ENCODE peak calls at places on chromosomes 2 and 18, in six cellular contexts. Z is psoas muscle, A is AG10803, F is Karpas-422, L is foreskin fibroblast, M is T-helper 1 cell. V is an unnamed sample.

GRCh38 chr2:203623104-203623503 is 83.3 kb upstream of the CD28 start:
- DNase-seq in A (peak), M (no peak), L (peak), Z (no peak), F (no peak), V (no peak)

GRCh38 chr2:181239400-181239799 is 217.8 kb upstream of the ITGA4 start:
- DNase-seq in A (no peak), M (no peak), F (peak), L (no peak), Z (no peak), V (no peak)

GRCh38 chr2:170548304-170548703 is 166.8 kb upstream of the SP5 start:
- DNase-seq in Z (no peak), A (no peak), L (no peak), M (no peak), F (no peak), V (no peak)

GRCh38 chr2:159010340-159010739 is 41.9 kb downstream of the TANC1 start:
- DNase-seq in M (no peak), A (peak), L (peak), F (no peak), Z (no peak), V (no peak)

GRCh38 chr2:48253301-48253700 is 276.7 kb upstream of the STON1 start:
- DNase-seq in L (no peak), F (no peak), Z (no peak), A (no peak), M (no peak), V (no peak)

GRCh38 chr18:45730832-45731545 is 7.0 kb downstream of the SLC14A1 start:
- DNase-seq in Z (no peak), M (no peak), A (peak), F (no peak), L (peak), V (no peak)

GRCh38 chr2:142234701-142235100 is 103.9 kb upstream of the LRP1B start:
- DNase-seq in Z (peak), A (no peak), M (no peak), L (no peak), F (no peak), V (no peak)

GRCh38 chr2:24117902-24118301 is 5.2 kb downstream of the PFN4 start:
- DNase-seq in A (no peak), Z (no peak), L (no peak), M (no peak), F (peak), V (no peak)

GRCh38 chr2:39160982-39161381 is 40.1 kb upstream of the SOS1 start:
- DNase-seq in L (no peak), Z (no peak), F (no peak), M (no peak), A (peak), V (no peak)

GRCh38 chr2:148901142-148901541 is 26.1 kb downstream of the KIF5C start:
- DNase-seq in Z (no peak), A (no peak), L (no peak), M (no peak), F (no peak), V (no peak)

GRCh38 chr18:23779696-23780303 is 90.5 kb downstream of the LAMA3 start:
- DNase-seq in A (peak), F (no peak), L (peak), Z (no peak), M (no peak), V (no peak)

GRCh38 chr2:53407363-53408080 is 360.1 kb upstream of the CHAC2 start:
- DNase-seq in M (no peak), A (no peak), Z (no peak), L (no peak), F (peak), V (no peak)

GRCh38 chr2:191215205-191215604 is 30.0 kb upstream of the MYO1B start:
- DNase-seq in Z (no peak), M (no peak), A (no peak), L (no peak), F (no peak), V (no peak)

GRCh38 chr2:229748950-229749349 is 34.6 kb upstream of the DNER start:
- DNase-seq in L (no peak), A (no peak), M (no peak), F (no peak), Z (no peak), V (no peak)

GRCh38 chr2:240964854-240965295 is 33.5 kb upstream of the SNED1 start:
- DNase-seq in F (no peak), L (no peak), M (no peak), A (no peak), Z (peak), V (no peak)

GRCh38 chr2:223599646-223600009 is 2.5 kb downstream of the SCG2 start:
- DNase-seq in A (no peak), Z (no peak), L (no peak), M (no peak), F (no peak), V (no peak)

GRCh38 chr2:88919087-88919738 is 227.7 kb downstream of the RPIA start:
- DNase-seq in Z (no peak), F (no peak), A (peak), M (no peak), L (peak), V (no peak)

GRCh38 chr2:29226808-29227207 is 111.6 kb downstream of the CLIP4 start:
- DNase-seq in L (no peak), F (no peak), A (no peak), M (no peak), Z (no peak), V (no peak)

GRCh38 chr2:59096952-59097351 is 855.8 kb upstream of the FANCL start:
- DNase-seq in F (no peak), A (no peak), M (no peak), L (no peak), Z (no peak), V (no peak)

GRCh38 chr2:167406558-167406957 is 518.3 kb downstream of the XIRP2 start:
- DNase-seq in M (no peak), A (no peak), L (no peak), Z (no peak), F (no peak), V (no peak)

V was measured in activated effector memory CD4-positive, alpha-beta T cell treated with Interleukin-2 at 50 U/mL for 16 hours.